ENCODE peak calls at places on chromosomes 3 and 15, in four cellular contexts. P, B, Q and G are unnamed samples.

GRCh38 chr15:92541197-92542190 is 114.1 kb downstream of the FAM174B start:
- DNase-seq in P (no peak), B (no peak), Q (no peak), G (no peak)

GRCh38 chr3:172208586-172209332 is 169.4 kb downstream of the FNDC3B start:
- DNase-seq in P (no peak), Q (no peak), B (no peak), G (no peak)

GRCh38 chr15:90982135-90982534 is 12.2 kb downstream of the PRC1 start:
- DNase-seq in P (no peak), B (no peak), Q (no peak), G (no peak)

GRCh38 chr3:66200147-66200546 is 20.7 kb upstream of the SLC25A26 start:
- DNase-seq in Q (no peak), P (no peak), B (no peak), G (no peak)

GRCh38 chr15:61796056-61796455 is 264.2 kb downstream of the VPS13C start:
- DNase-seq in Q (no peak), P (no peak), B (no peak), G (no peak)

GRCh38 chr15:70195808-70196304 is 98.1 kb upstream of the TLE3 start:
- DNase-seq in P (no peak), B (peak), Q (peak), G (no peak)

GRCh38 chr3:4834403-4834866 is 144.8 kb upstream of the BHLHE40 start:
- DNase-seq in B (no peak), P (no peak), Q (peak), G (no peak)

GRCh38 chr3:81989773-81990172 is 228.3 kb upstream of the GBE1 start:
- DNase-seq in B (no peak), P (no peak), Q (no peak), G (no peak)

GRCh38 chr3:37762698-37763097 is 99.0 kb upstream of the CTDSPL start:
- DNase-seq in Q (no peak), P (no peak), B (no peak), G (no peak)

GRCh38 chr3:170414202-170414663 is 4.4 kb upstream of the CLDN11 start:
- DNase-seq in B (peak), Q (peak), P (peak), G (peak)

GRCh38 chr3:67000006-67000405 is 1.9 kb downstream of the KBTBD8 start:
- DNase-seq in B (no peak), P (peak), Q (no peak), G (no peak)

GRCh38 chr3:12049675-12050074 is 45.5 kb downstream of the SYN2 start:
- DNase-seq in Q (no peak), P (no peak), B (no peak), G (no peak)

GRCh38 chr3:141796436-141797166 is 33.4 kb downstream of the GRK7 start:
- DNase-seq in Q (no peak), P (peak), B (no peak), G (no peak)

GRCh38 chr3:185210621-185211157 is 43.2 kb downstream of the EHHADH start:
- DNase-seq in B (no peak), Q (no peak), P (no peak), G (no peak)

GRCh38 chr3:115512565-115513410 is 110.5 kb upstream of the GAP43 start:
- DNase-seq in P (no peak), B (no peak), Q (no peak), G (no peak)

GRCh38 chr3:160678447-160678846 is 1.5 kb downstream of the ARL14 start:
- DNase-seq in P (no peak), B (peak), Q (no peak), G (no peak)

GRCh38 chr3:17140670-17141505 is 256.1 kb downstream of the PLCL2 start:
- DNase-seq in Q (no peak), P (no peak), B (no peak), G (no peak)

GRCh38 chr3:41574900-41575299 is 375.6 kb downstream of the CTNNB1 start:
- DNase-seq in Q (no peak), B (no peak), P (no peak), G (no peak)

GRCh38 chr3:58148049-58148448 is 62.7 kb downstream of the DNASE1L3 start:
- DNase-seq in Q (no peak), P (no peak), B (no peak), G (no peak)

GRCh38 chr3:61239871-61240270 is 11.4 kb downstream of the FHIT start:
- DNase-seq in P (no peak), Q (no peak), B (no peak), G (no peak)

GRCh38 chr3:179806177-179806576 is 153.3 kb downstream of the USP13 start:
- DNase-seq in P (no peak), Q (no peak), B (no peak), G (no peak)

GRCh38 chr15:99343836-99344551 is 92.7 kb downstream of the LRRC28 start:
- DNase-seq in Q (no peak), B (no peak), P (no peak), G (no peak)

GRCh38 chr15:68376447-68377060 is 55.4 kb downstream of the ITGA11 start:
- DNase-seq in B (no peak), P (no peak), Q (no peak), G (no peak)

GRCh38 chr3:130850044-130850797 is 43.7 kb upstream of the ATP2C1 start:
- DNase-seq in Q (peak), P (peak), B (no peak), G (no peak)

GRCh38 chr15:40891810-40892448 is 2.3 kb upstream of the VPS18 start:
- DNase-seq in P (no peak), Q (peak), B (peak), G (peak)

GRCh38 chr15:25804451-25804850 is 58.7 kb downstream of the ATP10A start:
- DNase-seq in Q (no peak), B (no peak), P (no peak), G (no peak)

GRCh38 chr3:45690331-45691035 is 1.3 kb downstream of the SACM1L start:
- DNase-seq in Q (no peak), P (no peak), B (no peak), G (no peak)
- TF ChIP-seq ZBTB33 in Q (no peak), P (no peak), B (no peak), G (no peak)

DNA sequence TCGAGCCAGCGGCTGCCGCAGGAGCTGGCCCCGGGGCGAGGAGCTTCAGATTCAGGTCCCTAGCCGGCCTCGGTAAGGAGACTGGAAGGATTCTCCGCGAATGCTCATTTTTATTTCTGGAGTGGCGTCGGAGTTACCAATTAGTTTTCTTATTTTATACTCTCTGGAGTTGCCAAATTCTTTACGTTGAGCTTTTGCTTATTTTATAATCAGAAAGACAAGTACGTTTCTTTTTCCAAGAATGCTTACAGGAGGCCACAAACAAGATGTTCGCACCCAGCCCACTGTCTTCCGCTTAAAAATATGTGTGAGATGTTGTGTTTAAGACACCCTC is 453 bp upstream of the GPR156 start:
- DNase-seq in B (no peak), Q (no peak), P (no peak), G (no peak)
- TF ChIP-seq EZH2 in B (no peak), Q (no peak), P (no peak), G (no peak)

DNA sequence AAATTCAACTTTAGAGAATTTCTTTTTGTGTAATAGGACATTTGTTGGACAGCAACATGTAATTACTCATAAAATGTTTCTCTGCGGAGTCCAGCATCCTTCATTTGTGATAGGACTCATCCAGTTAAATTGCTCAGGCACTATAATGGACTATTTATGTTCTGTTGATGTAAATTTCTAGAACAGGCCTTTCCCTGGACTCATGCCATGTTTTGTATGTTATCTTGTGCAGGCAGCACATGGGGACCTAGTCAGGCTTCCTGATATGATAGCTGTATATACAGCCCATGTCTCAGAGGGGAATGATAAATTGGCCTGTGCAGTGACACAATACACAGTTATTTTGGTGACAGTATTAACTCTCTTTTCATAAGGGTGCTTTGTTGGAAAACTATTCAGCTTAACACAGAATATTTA is 51.5 kb downstream of the MBNL1 start:
- DNase-seq in Q (peak), B (no peak), P (no peak), G (no peak)
- TF ChIP-seq REST in Q (no peak), B (no peak), P (no peak), G (no peak)

DNA sequence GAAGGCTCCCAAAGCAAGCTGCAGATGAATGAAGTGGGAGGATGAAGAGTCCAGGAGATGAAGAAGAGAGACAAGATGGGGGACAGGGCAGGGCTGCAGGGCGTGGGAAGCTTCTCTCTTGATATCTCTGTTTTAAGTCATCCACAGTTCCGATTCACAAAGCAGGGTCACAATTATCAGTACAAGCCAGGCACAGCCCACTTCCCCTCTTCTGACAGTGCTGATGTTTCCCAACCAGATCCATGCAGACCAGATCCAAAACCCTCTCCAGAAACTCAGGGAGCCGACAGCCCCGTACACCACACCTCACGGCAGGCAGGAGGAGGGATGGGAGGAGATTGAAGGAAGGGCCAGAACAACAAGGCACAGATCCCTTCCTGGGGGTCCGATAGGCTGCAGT is 31.1 kb downstream of the NTRK3 start:
- DNase-seq in P (no peak), B (no peak), Q (no peak), G (no peak)
- TF ChIP-seq ZBTB33 in P (no peak), B (no peak), Q (no peak), G (no peak)